ENCODE peak calls at places on chromosome 5, in seven cellular contexts. R, L, O, I, V, B and T are unnamed samples. For H3K27me3 and H3K4me1, the result is how much of the 10 kb centered on the place peaks cover.

GRCh38 chr5:56552612-56553268 is 262.6 kb upstream of the MAP3K1 start:
- DNase-seq in R (no peak), L (no peak), I (no peak), O (no peak), B (no peak), V (no peak), T (no peak)

GRCh38 chr5:141547921-141548320 is 59.0 kb downstream of the PCDHGC5 start:
- DNase-seq in O (no peak), V (no peak), B (no peak), R (no peak), I (no peak), L (no peak), T (no peak)

GRCh38 chr5:22896155-22896554 is 43.0 kb upstream of the CDH12 start:
- DNase-seq in R (no peak), V (no peak), O (no peak), L (no peak), I (no peak), B (no peak), T (no peak)

GRCh38 chr5:674630-675011 is 18.5 kb downstream of the TPPP start:
- DNase-seq in O (no peak), R (no peak), L (no peak), B (peak), I (no peak), V (no peak), T (peak)

GRCh38 chr5:74464512-74465209 is 175.9 kb downstream of the ENC1 start:
- DNase-seq in O (no peak), B (no peak), L (no peak), V (no peak), I (peak), R (no peak), T (no peak)

GRCh38 chr5:6274846-6275543 is 103.4 kb downstream of the MED10 start:
- DNase-seq in R (no peak), O (no peak), L (no peak), V (no peak), I (no peak), B (no peak), T (no peak)

GRCh38 chr5:153546566-153546965 is 56.1 kb downstream of the GRIA1 start:
- DNase-seq in I (peak), B (no peak), R (no peak), O (no peak), L (no peak), V (no peak), T (no peak)

GRCh38 chr5:54312499-54312898 is 2.1 kb upstream of the ARL15 start:
- DNase-seq in V (no peak), L (no peak), I (no peak), R (no peak), B (no peak), O (no peak), T (no peak)

GRCh38 chr5:175393922-175394321 is 50.1 kb downstream of the DRD1 start:
- DNase-seq in I (no peak), O (no peak), B (no peak), V (no peak), L (no peak), R (no peak), T (no peak)

GRCh38 chr5:169301386-169301930 is 519 bp upstream of the SLIT3 start:
- DNase-seq in V (no peak), I (peak), R (no peak), B (no peak), O (peak), L (no peak), T (no peak)

GRCh38 chr5:89313804-89314588 is 431.0 kb upstream of the MEF2C start:
- DNase-seq in B (no peak), R (no peak), O (no peak), L (no peak), V (no peak), I (peak), T (no peak)

GRCh38 chr5:79130781-79131180 is 19.2 kb downstream of the BHMT start:
- DNase-seq in O (no peak), R (no peak), I (no peak), L (no peak), B (no peak), V (no peak), T (no peak)

DNA sequence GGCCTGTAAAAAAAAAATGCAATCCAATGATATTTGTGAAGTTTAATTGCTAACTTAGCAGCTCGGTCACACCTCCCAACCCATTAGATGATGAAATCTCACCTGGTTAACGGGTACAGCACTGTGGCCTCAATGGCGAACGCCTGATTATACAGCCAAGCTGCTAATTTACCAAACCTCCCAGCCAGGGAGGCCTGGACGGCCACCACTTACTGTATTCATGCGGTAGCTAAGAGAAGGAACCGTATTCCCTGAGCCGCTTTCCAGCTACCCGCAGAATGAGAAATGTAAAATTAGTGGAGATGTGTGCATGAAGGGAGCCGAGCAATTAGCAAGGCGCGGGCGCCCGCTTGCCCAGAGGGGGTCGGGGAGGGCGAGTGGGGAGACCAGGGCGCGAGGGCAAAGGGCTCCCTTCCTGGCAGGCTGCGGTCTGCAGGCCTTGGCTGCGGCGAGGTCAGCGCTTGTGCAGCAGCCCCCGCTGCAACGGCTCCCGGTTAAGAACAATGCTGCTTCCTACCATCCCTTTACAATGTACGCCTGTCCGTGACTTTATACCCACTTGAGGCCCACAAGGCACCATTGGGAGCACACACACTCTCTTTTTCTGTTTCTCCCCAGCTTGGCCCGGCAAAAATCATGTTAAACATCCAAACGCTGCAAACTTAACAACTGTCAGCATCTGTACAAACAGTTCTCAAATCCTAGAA is 70.4 kb upstream of the TBCA start:
- DNase-seq in B (no peak), V (no peak), R (no peak), O (peak), I (no peak), L (no peak), T (no peak)
- H3K27me3 ChIP-seq in B (under half), V (under half), R (under half), O (half or more), I (half or more), L (under half), T (under half)

GRCh38 chr5:72451771-72452505 is 55.3 kb downstream of the ZNF366 start:
- DNase-seq in I (peak), L (no peak), B (no peak), V (no peak), R (peak), O (peak), T (peak)
- H3K4me3 ChIP-seq in I (no peak), L (peak), B (no peak), V (no peak), R (no peak), O (no peak), T (no peak)

DNA sequence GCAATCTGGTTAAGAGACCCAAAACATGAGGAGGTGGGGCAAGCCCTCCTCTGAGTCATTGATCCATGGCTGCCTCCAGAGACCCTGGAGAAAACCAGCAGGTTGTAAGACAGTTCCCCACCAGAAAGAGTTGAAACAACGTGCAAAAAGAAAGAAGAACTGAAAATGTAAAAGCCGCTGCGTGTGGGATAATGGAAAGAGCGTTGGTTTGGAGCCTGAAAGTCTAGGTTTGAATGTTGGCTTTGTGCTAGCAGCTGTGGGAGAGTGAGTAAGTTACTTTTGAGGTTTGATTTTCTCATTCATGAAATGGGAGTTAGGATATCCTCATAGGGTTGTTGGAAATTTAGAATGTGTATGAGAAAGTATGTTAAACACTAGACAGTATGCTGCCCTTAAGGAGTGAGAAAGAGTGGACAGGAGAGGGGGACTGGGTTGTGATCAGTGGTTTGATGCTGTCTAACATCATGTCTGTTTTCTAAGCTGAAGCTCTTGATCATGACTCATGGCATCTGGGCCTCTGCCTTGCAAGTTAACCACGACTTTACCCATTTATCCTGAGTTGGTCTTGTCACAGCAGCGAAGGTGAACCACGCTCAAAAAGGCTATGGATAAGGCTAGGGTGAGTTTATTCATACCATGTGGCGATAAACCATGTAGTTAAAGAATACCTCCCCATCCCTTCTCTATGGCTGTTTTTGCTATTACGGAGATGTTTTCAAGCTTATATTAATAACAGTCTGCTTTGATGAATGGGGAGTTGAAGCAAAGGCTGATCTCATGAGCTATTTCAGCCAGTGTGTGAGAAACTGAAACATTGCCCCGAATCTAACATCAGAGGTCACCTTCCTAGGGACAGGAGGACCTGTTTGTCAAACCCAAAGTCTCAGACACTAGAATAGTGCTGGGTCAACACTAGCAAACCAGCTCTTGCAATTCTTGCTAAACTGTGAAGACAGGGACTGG is 41.3 kb downstream of the ZNF366 start:
- DNase-seq in B (no peak), L (no peak), V (no peak), O (no peak), R (no peak), I (peak), T (no peak)
- H3K4me1 ChIP-seq in B (under half), L (under half), V (under half), O (under half), R (under half), I (under half), T (under half)

DNA sequence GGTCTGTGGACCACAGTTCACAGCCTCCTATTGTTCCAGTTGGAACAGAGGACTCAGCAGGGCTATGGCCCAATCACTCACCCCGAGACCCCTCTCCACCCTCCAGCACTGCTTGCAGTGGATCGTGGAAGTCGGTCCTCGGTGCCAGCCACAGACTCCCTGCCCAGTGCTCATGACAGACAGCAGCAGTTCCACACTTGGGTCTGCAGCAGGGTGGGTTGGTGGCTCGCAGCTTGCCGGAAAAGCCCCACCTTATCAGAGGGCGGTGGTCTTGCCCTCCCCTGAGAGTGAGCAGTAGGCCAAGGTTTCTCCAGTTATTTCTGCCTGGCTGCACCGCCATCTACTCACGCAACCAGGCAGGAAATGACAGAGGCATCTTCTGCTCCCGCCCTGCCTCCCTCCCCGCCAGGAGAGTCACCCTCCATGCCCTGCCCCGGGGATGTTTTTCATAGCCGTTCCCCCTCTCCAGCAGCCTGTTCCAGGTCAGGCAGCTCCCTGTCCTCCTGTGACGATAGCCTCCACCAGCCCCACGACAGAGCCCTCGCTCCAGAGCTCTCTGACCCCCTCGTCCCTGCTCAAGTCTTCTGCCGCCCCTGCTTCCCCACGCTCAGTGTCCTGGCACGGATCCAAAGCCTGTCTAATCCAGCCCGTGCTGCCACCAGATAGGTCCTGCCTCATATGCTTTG is 34.5 kb downstream of the UNC5A start:
- DNase-seq in R (no peak), B (no peak), I (peak), O (no peak), V (no peak), L (no peak), T (no peak)
- H3K27me3 ChIP-seq in R (under half), B (under half), I (under half), O (under half), V (under half), L (half or more), T (under half)

DNA sequence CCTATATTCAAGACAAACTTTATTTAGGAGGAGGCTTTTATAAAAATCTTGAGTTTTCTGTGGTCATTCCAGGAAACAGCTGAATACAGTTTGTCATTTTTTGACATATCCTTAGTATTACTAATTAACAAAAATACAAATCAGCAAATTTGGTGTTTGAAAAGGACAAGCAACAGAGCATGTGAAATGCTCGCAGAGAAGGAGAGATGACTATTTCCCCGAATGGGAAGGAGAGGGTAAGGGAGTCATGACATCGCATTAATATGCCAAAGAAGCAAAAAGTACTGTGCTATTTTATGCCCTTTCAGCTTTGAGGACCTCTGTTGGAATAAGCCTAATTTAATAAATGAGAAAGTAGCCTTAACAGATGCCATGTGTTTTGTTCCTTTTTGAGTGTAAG is 1.8 kb downstream of the SMIM15 start:
- DNase-seq in I (no peak), O (no peak), B (no peak), L (no peak), R (no peak), V (no peak), T (no peak)
- H3K4me3 ChIP-seq in I (no peak), O (peak), B (no peak), L (no peak), R (no peak), V (peak), T (no peak)

GRCh38 chr5:17256839-17257238 is 39.4 kb downstream of the BASP1 start:
- DNase-seq in L (no peak), V (no peak), R (no peak), I (no peak), O (no peak), B (no peak), T (no peak)

GRCh38 chr5:17255471-17256016 is 38.1 kb downstream of the BASP1 start:
- DNase-seq in O (no peak), V (no peak), L (no peak), I (peak), R (no peak), B (no peak), T (no peak)

GRCh38 chr5:17257705-17258273 is 40.4 kb downstream of the BASP1 start:
- DNase-seq in B (no peak), I (peak), O (peak), R (no peak), V (no peak), L (no peak), T (no peak)

GRCh38 chr5:17258429-17258828 is 41.0 kb downstream of the BASP1 start:
- DNase-seq in V (no peak), I (no peak), L (no peak), B (no peak), O (no peak), R (no peak), T (no peak)

GRCh38 chr5:17256171-17256570 is 38.7 kb downstream of the BASP1 start:
- DNase-seq in R (no peak), B (no peak), I (no peak), O (no peak), L (no peak), V (no peak), T (no peak)
- H3K4me1 ChIP-seq in R (under half), B (under half), I (under half), O (under half), L (under half), V (under half), T (under half)

GRCh38 chr5:173236531-173237501 is 1.8 kb upstream of the NKX2-5 start:
- DNase-seq in O (peak), B (no peak), I (no peak), L (no peak), V (no peak), R (no peak), T (no peak)
- H3K27me3 ChIP-seq in O (half or more), B (half or more), I (under half), L (half or more), V (under half), R (under half), T (under half)

DNA sequence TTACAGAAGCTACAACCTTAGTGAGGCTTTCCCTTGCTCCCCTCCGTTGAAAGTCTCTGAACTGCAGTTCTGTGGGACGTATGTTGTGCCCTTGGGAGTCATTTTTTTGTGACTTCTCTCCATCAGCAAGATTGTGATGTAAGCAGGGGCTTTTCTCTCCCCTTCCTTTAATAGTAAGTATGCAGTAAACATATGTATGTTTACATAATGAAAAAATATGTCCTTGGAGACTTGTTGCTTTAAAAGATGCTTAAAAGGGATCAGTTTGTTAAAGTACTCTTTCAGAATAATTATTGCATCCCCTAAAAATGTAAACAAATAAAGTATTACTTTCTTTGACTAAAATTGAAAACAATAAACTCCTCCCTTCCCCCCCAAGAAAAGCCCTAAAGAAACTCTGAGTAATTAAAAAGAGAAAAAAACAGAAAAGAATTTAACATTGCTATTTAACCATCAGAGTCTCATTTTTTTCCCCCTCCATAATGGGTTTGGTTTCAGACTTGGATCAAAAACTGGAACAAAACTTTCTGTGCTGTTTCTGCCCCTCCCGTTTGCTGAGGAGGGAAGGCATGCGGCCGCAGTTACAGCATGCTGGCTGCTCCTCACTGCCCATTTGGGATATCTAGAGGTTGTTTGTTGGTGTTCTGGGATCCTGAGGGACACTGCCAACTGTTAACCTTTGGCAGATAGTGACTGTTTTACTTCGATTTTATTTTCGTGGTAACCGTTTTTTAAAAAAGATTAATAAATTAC is 40.2 kb downstream of the TRIO start:
- DNase-seq in B (no peak), L (no peak), V (no peak), I (no peak), O (no peak), R (no peak), T (no peak)
- H3K4me3 ChIP-seq in B (no peak), L (no peak), V (no peak), I (no peak), O (no peak), R (no peak), T (no peak)